ENCODE peak calls at places on chromosomes 4 and X, in nine cellular contexts. D is PC-3, B is HCT116, F is GM23338, I is SK-N-SH, R is hepatocyte, Q is MM.1S, S is GM23248, K is neural progenitor cell. P is an unnamed sample. For H3K4me1, the result is how much of the 10 kb centered on the place peaks cover.

GRCh38 chrX:29787666-29788065 is 427.7 kb upstream of the MAGEB2 start:
- DNase-seq in R (no peak), I (no peak), S (no peak), Q (no peak), D (no peak), K (no peak), B (no peak), F (no peak), P (no peak)

GRCh38 chr4:6236816-6237390 is 32.7 kb upstream of the WFS1 start:
- DNase-seq in S (no peak), F (no peak), B (no peak), Q (no peak), D (no peak), I (no peak), K (no peak), R (no peak), P (no peak)

GRCh38 chr4:144169211-144169610 is 28.7 kb upstream of the GYPA start:
- DNase-seq in S (no peak), D (no peak), Q (no peak), F (no peak), R (no peak), K (no peak), I (no peak), B (no peak), P (no peak)

GRCh38 chr4:145951931-145952330 is 13.3 kb upstream of the ZNF827 start:
- DNase-seq in S (peak), I (no peak), R (no peak), F (no peak), D (no peak), Q (no peak), B (no peak), K (no peak), P (no peak)

GRCh38 chr4:47954679-47955078 is 40.3 kb upstream of the NFXL1 start:
- DNase-seq in S (no peak), F (no peak), R (no peak), Q (no peak), K (no peak), B (no peak), I (no peak), D (no peak), P (no peak)

GRCh38 chr4:138310991-138311390 is 68.8 kb upstream of the SLC7A11 start:
- DNase-seq in F (no peak), I (no peak), S (peak), K (no peak), R (no peak), Q (no peak), B (no peak), D (no peak), P (no peak)

GRCh38 chr4:159075531-159075932 is 27.3 kb upstream of the RAPGEF2 start:
- DNase-seq in K (no peak), I (no peak), B (no peak), R (no peak), D (peak), S (peak), F (no peak), Q (no peak), P (no peak)

GRCh38 chrX:134847133-134847532 is 143.7 kb upstream of the SMIM10 start:
- DNase-seq in D (peak), Q (no peak), B (no peak), S (no peak), F (no peak), I (no peak), R (no peak), K (no peak), P (no peak)

GRCh38 chr4:176090115-176090514 is 24.5 kb downstream of the WDR17 start:
- DNase-seq in S (no peak), R (no peak), I (no peak), K (no peak), Q (no peak), D (no peak), B (no peak), F (no peak), P (peak)

GRCh38 chr4:2076908-2077534 is 17.9 kb downstream of the NAT8L start:
- DNase-seq in K (no peak), D (no peak), S (no peak), Q (no peak), R (no peak), B (no peak), I (no peak), F (no peak), P (no peak)

GRCh38 chr4:112348488-112349158 is 51.5 kb downstream of the ALPK1 start:
- DNase-seq in F (peak), I (peak), D (peak), Q (no peak), K (peak), B (peak), S (peak), R (peak), P (no peak)

GRCh38 chrX:104679175-104679574 is 113.2 kb downstream of the IL1RAPL2 start:
- DNase-seq in R (no peak), F (no peak), K (no peak), D (peak), S (no peak), B (no peak), I (no peak), Q (no peak), P (no peak)

GRCh38 chrX:109797311-109797975 is 64.4 kb upstream of the ACSL4 start:
- DNase-seq in I (peak), F (no peak), Q (no peak), K (no peak), R (no peak), D (peak), B (no peak), S (peak), P (no peak)

GRCh38 chr4:15336410-15337184 is 91.2 kb upstream of the C1QTNF7 start:
- DNase-seq in B (no peak), D (peak), S (peak), F (peak), R (no peak), Q (no peak), I (no peak), K (no peak), P (no peak)

GRCh38 chr4:68447201-68447600 is at the start of gene TMPRSS11E:
- DNase-seq in F (no peak), Q (no peak), D (peak), S (no peak), I (no peak), K (no peak), B (peak), R (no peak), P (no peak)

GRCh38 chr4:38377195-38377594 is 286.8 kb upstream of the KLF3 start:
- DNase-seq in F (no peak), R (no peak), Q (no peak), B (no peak), I (no peak), D (peak), S (no peak), K (no peak), P (no peak)

GRCh38 chr4:13427599-13428325 is 56.4 kb downstream of the RAB28 start:
- DNase-seq in I (no peak), D (no peak), Q (no peak), F (peak), S (no peak), R (no peak), K (no peak), B (no peak), P (no peak)

GRCh38 chr4:13921805-13922204 is 294.3 kb upstream of the BOD1L1 start:
- DNase-seq in D (no peak), F (no peak), B (no peak), S (peak), K (no peak), Q (peak), I (no peak), R (peak), P (no peak)

GRCh38 chr4:169640261-169640880 is 20.0 kb downstream of the CLCN3 start:
- DNase-seq in Q (no peak), R (no peak), F (no peak), D (peak), B (no peak), S (peak), K (no peak), I (no peak), P (no peak)

GRCh38 chr4:138681000-138681604 is 334.5 kb upstream of the NOCT start:
- DNase-seq in F (peak), S (peak), R (peak), D (peak), Q (peak), B (peak), I (peak), K (peak), P (peak)

GRCh38 chr4:42278709-42279324 is 118.5 kb upstream of the SHISA3 start:
- DNase-seq in B (no peak), I (no peak), Q (no peak), S (no peak), F (peak), R (no peak), D (no peak), K (no peak), P (no peak)

GRCh38 chr4:10664408-10664807 is 20.2 kb downstream of the CLNK start:
- DNase-seq in R (peak), Q (no peak), K (no peak), I (no peak), F (no peak), S (peak), B (no peak), D (peak), P (no peak)

GRCh38 chrX:150324035-150324728 is 38.9 kb upstream of the MAMLD1 start:
- DNase-seq in Q (no peak), K (no peak), B (peak), R (peak), D (peak), I (no peak), F (no peak), S (peak), P (no peak)

GRCh38 chr4:78222575-78223186 is 165.6 kb downstream of the FRAS1 start:
- DNase-seq in S (no peak), D (no peak), I (no peak), K (peak), Q (no peak), F (peak), R (no peak), B (no peak), P (no peak)

GRCh38 chr4:82223715-82224114 is 150.1 kb downstream of the HNRNPD start:
- DNase-seq in F (peak), S (no peak), I (no peak), B (no peak), R (no peak), D (no peak), K (no peak), Q (peak), P (peak)

GRCh38 chr4:20194079-20195013 is 57.4 kb upstream of the SLIT2 start:
- DNase-seq in K (no peak), B (no peak), F (no peak), S (peak), I (no peak), D (peak), R (no peak), Q (no peak), P (no peak)

DNA sequence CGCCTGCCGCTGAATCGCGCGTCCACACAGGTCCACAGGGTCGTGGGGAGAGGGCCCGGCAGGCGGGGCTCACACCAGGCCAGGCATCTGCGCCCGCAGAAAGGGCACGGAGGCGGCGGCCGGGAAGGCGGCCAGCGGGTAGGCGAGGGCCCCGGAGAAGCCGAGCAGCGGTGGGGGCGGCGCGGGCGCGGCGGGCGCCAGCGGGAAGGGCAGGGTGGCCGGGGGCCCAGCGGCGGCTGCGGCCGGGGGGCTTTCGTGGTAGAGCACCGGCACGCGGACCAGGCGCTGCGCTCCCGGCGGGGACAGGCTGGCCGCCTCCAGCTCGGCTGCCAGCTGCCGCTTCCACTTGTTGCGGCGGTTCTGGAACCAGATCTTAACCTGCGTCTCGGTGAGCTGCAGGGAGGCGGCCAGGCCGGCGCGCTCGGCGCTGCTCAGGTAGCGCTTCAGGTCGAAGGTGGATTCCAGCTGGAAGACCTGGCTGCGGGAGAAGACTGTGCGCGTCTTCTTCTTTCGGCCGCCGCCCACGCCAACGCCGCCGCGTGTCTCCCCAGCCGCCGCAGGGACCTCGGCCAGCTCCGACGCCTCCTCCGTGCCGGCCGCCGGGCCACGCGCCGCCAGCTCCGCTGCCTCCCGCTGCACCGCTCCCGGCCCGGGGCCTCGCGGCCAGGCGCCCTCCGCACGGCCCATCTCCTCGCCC is 3.9 kb downstream of the HMX1 start:
- DNase-seq in I (no peak), Q (no peak), R (no peak), B (no peak), F (peak), S (no peak), K (peak), D (no peak), P (no peak)
- TF ChIP-seq EZH2phosphoT487 in I (no peak), Q (no peak), R (peak), B (no peak), F (peak), S (no peak), K (peak), D (no peak), P (no peak)

GRCh38 chr4:4780634-4781287 is 78.7 kb upstream of the MSX1 start:
- DNase-seq in Q (no peak), F (no peak), D (peak), I (peak), R (no peak), S (peak), K (no peak), B (no peak), P (no peak)
- H3K4me1 ChIP-seq in Q (under half), F (under half), D (under half), I (under half), R (under half), S (under half), K (under half), B (under half), P (under half)

GRCh38 chr4:108559067-108559793 is 61.1 kb upstream of the RPL34 start:
- DNase-seq in Q (no peak), D (no peak), I (no peak), R (no peak), B (no peak), K (no peak), S (no peak), F (no peak), P (no peak)

GRCh38 chr4:108559911-108560310 is 60.5 kb upstream of the RPL34 start:
- DNase-seq in I (no peak), Q (no peak), F (no peak), B (no peak), S (no peak), K (no peak), D (no peak), R (no peak), P (no peak)

GRCh38 chr4:108556588-108557200 is 63.7 kb upstream of the RPL34 start:
- DNase-seq in R (no peak), S (no peak), D (no peak), I (no peak), Q (no peak), B (no peak), F (no peak), K (no peak), P (peak)

GRCh38 chr4:108560624-108561023 is 59.8 kb upstream of the RPL34 start:
- DNase-seq in I (no peak), S (no peak), B (no peak), F (no peak), D (no peak), K (no peak), Q (no peak), R (no peak), P (no peak)

GRCh38 chr4:108561086-108561485 is 59.3 kb upstream of the RPL34 start:
- DNase-seq in I (no peak), R (no peak), B (no peak), Q (no peak), S (no peak), F (no peak), K (peak), D (no peak), P (no peak)
- H3K27ac ChIP-seq in I (no peak), R (no peak), B (no peak), Q (no peak), S (no peak), F (no peak), K (no peak), D (no peak), P (no peak)

GRCh38 chr4:101643201-101643600 is 147.3 kb upstream of the BANK1 start:
- DNase-seq in B (peak), R (no peak), F (peak), S (peak), I (no peak), K (no peak), D (peak), Q (no peak), P (no peak)
- TF ChIP-seq EZH2phosphoT487 in B (no peak), R (no peak), F (no peak), S (no peak), I (no peak), K (no peak), D (no peak), Q (no peak), P (no peak)

GRCh38 chrX:141760761-141761160 is 62.2 kb upstream of the SPANXD start:
- DNase-seq in I (no peak), D (peak), B (no peak), R (no peak), F (no peak), K (no peak), S (no peak), Q (no peak), P (no peak)
- H3K4me1 ChIP-seq in I (under half), D (under half), B (under half), R (under half), F (under half), K (under half), S (under half), Q (under half), P (under half)